ENCODE peak calls at places on chromosomes 12 and 14, in four cellular contexts. Q, B, Z and X are unnamed samples.

GRCh38 chr12:10151621-10152020 is 20.3 kb downstream of the OLR1 start:
- DNase-seq in Q (no peak), B (no peak), Z (no peak), X (no peak)

GRCh38 chr12:94699796-94700195 is 49.4 kb upstream of the TMCC3 start:
- DNase-seq in Q (no peak), B (no peak), Z (no peak), X (no peak)

GRCh38 chr14:105709281-105710118 is 183.1 kb downstream of the TMEM121 start:
- DNase-seq in Q (no peak), B (no peak), Z (no peak), X (peak; percentile 85)

GRCh38 chr14:81401420-81402122 is 1.4 kb upstream of the STON2 start:
- DNase-seq in Q (peak; percentile 63), B (peak; percentile 91), Z (no peak), X (peak; percentile 80)

GRCh38 chr12:57754411-57755193 is at the start of gene MARCHF9:
- DNase-seq in Q (no peak), B (no peak), Z (peak; percentile 88), X (peak; percentile 83)

GRCh38 chr12:132620113-132620892 is 1.7 kb downstream of the P2RX2 start:
- DNase-seq in Q (no peak), B (no peak), Z (no peak), X (peak; percentile 80)

GRCh38 chr14:92460916-92461579 is 52.5 kb upstream of the RIN3 start:
- DNase-seq in Q (peak; percentile 69), B (peak; percentile 47), Z (peak; percentile 56), X (peak; percentile 63)

GRCh38 chr12:52316701-52317100 is 4.5 kb downstream of the KRT83 start:
- DNase-seq in Q (no peak), B (no peak), Z (no peak), X (peak; percentile 68)

GRCh38 chr12:52925717-52926595 is 21.1 kb upstream of the KRT8 start:
- DNase-seq in Q (no peak), B (no peak), Z (peak; percentile 66), X (peak; percentile 65)

GRCh38 chr14:100783630-100784321 is 42.1 kb upstream of the MEG3 start:
- DNase-seq in Q (no peak), B (no peak), Z (peak; percentile 23), X (no peak)

GRCh38 chr12:113214938-113215400 is 6.3 kb upstream of the TPCN1 start:
- DNase-seq in Q (peak; percentile 92), B (peak; percentile 98), Z (peak; percentile 71), X (peak; percentile 96)

GRCh38 chr14:71645656-71646055 is 286.6 kb upstream of the RGS6 start:
- DNase-seq in Q (no peak), B (peak; percentile 88), Z (no peak), X (peak; percentile 67)

GRCh38 chr12:80901661-80902060 is 36.1 kb downstream of the LIN7A start:
- DNase-seq in Q (no peak), B (no peak), Z (no peak), X (no peak)

GRCh38 chr12:132389066-132389465 is 59.7 kb upstream of the GALNT9 start:
- DNase-seq in Q (no peak), B (no peak), Z (no peak), X (no peak)

GRCh38 chr12:85138833-85139232 is 102.7 kb downstream of the LRRIQ1 start:
- DNase-seq in Q (no peak), B (no peak), Z (no peak), X (no peak)

GRCh38 chr14:53295985-53296582 is 143.0 kb upstream of the DDHD1 start:
- DNase-seq in Q (no peak), B (no peak), Z (no peak), X (no peak)

GRCh38 chr12:122064034-122064777 is 14.3 kb upstream of the MLXIP start:
- DNase-seq in Q (peak; percentile 91), B (peak; percentile 88), Z (peak; percentile 88), X (peak; percentile 91)

GRCh38 chr14:77151918-77152588 is 10.5 kb upstream of the ZDHHC22 start:
- DNase-seq in Q (no peak), B (no peak), Z (no peak), X (peak; percentile 92)

GRCh38 chr12:13187399-13187798 is 9.1 kb upstream of the EMP1 start:
- DNase-seq in Q (no peak), B (no peak), Z (no peak), X (peak; percentile 90)

GRCh38 chr12:105992849-105993740 is 145.7 kb downstream of the NUAK1 start:
- DNase-seq in Q (no peak), B (no peak), Z (no peak), X (no peak)

GRCh38 chr14:98952595-98953325 is 319.2 kb downstream of the BCL11B start:
- DNase-seq in Q (no peak), B (no peak), Z (no peak), X (peak; percentile 89)

GRCh38 chr12:65666876-65667275 is 157.4 kb upstream of the HMGA2 start:
- DNase-seq in Q (no peak), B (no peak), Z (no peak), X (no peak)

GRCh38 chr14:55245657-55246268 is 25.5 kb upstream of the FBXO34 start:
- DNase-seq in Q (no peak), B (no peak), Z (no peak), X (peak; percentile 77)

GRCh38 chr14:69358966-69359365 is 39.1 kb downstream of the ERH start:
- DNase-seq in Q (no peak), B (no peak), Z (no peak), X (peak; percentile 68)

GRCh38 chr12:11882301-11883019 is 188.3 kb upstream of the BCL2L14 start:
- DNase-seq in Q (no peak), B (no peak), Z (no peak), X (no peak)

GRCh38 chr14:21136024-21136423 is 19.8 kb downstream of the OR5AU1 start:
- DNase-seq in Q (no peak), B (no peak), Z (no peak), X (peak; percentile 31)

GRCh38 chr12:5094550-5094949 is 50.9 kb downstream of the KCNA5 start:
- DNase-seq in Q (no peak), B (peak; percentile 28), Z (no peak), X (no peak)

GRCh38 chr14:73059326-73059725 is 992 bp downstream of the RBM25 start:
- DNase-seq in Q (no peak), B (no peak), Z (no peak), X (peak; percentile 79)

GRCh38 chr12:10720974-10721565 is 2.1 kb downstream of the YBX3 start:
- DNase-seq in Q (no peak), B (no peak), Z (no peak), X (peak; percentile 55)

GRCh38 chr12:91778091-91778819 is 367.4 kb downstream of the BTG1 start:
- DNase-seq in Q (no peak), B (no peak), Z (no peak), X (peak; percentile 62)

GRCh38 chr14:54669759-54670630 is 103.1 kb downstream of the SAMD4A start:
- DNase-seq in Q (no peak), B (no peak), Z (no peak), X (peak; percentile 61)

GRCh38 chr12:127991408-127991940 is 275.5 kb upstream of the TMEM132C start:
- DNase-seq in Q (no peak), B (no peak), Z (no peak), X (no peak)

GRCh38 chr12:14259481-14260010 is 105.9 kb upstream of the ATF7IP start:
- DNase-seq in Q (no peak), B (no peak), Z (no peak), X (no peak)
- H3K4me3 ChIP-seq in Q (no peak overlapping the region), B (no peak overlapping the region), Z (no peak overlapping the region), X (no peak overlapping the region)

GRCh38 chr12:75977952-75978671 is 53.5 kb downstream of the PHLDA1 start:
- DNase-seq in Q (peak; percentile 100), B (peak; percentile 99), Z (peak; percentile 78), X (peak; percentile 74)
- H3K4me3 ChIP-seq in Q (no peak overlapping the region), B (no peak overlapping the region), Z (no peak overlapping the region), X (no peak overlapping the region)

GRCh38 chr12:123396543-123396942 is 12.6 kb downstream of the KMT5A start:
- DNase-seq in Q (no peak), B (no peak), Z (no peak), X (no peak)

GRCh38 chr12:123397400-123397799 is 13.5 kb downstream of the KMT5A start:
- DNase-seq in Q (no peak), B (no peak), Z (no peak), X (peak; percentile 84)

GRCh38 chr12:123398918-123399617 is 15.1 kb downstream of the KMT5A start:
- DNase-seq in Q (no peak), B (no peak), Z (no peak), X (no peak)

GRCh38 chr12:123396954-123397353 is 13.0 kb downstream of the KMT5A start:
- DNase-seq in Q (no peak), B (no peak), Z (no peak), X (no peak)

GRCh38 chr12:123398177-123398916 is 14.4 kb downstream of the KMT5A start:
- DNase-seq in Q (peak; percentile 51), B (peak; percentile 55), Z (no peak), X (peak; percentile 99)
- H3K4me3 ChIP-seq in Q (no peak overlapping the region), B (no peak overlapping the region), Z (no peak overlapping the region), X (peak overlapping the region; percentile 11)

GRCh38 chr12:34595749-34596733 is 573.7 kb downstream of the ALG10 start:
- DNase-seq in Q (no peak), B (no peak), Z (no peak), X (no peak)
- H3K4me3 ChIP-seq in Q (no peak overlapping the region), B (no peak overlapping the region), Z (no peak overlapping the region), X (no peak overlapping the region)

DNA sequence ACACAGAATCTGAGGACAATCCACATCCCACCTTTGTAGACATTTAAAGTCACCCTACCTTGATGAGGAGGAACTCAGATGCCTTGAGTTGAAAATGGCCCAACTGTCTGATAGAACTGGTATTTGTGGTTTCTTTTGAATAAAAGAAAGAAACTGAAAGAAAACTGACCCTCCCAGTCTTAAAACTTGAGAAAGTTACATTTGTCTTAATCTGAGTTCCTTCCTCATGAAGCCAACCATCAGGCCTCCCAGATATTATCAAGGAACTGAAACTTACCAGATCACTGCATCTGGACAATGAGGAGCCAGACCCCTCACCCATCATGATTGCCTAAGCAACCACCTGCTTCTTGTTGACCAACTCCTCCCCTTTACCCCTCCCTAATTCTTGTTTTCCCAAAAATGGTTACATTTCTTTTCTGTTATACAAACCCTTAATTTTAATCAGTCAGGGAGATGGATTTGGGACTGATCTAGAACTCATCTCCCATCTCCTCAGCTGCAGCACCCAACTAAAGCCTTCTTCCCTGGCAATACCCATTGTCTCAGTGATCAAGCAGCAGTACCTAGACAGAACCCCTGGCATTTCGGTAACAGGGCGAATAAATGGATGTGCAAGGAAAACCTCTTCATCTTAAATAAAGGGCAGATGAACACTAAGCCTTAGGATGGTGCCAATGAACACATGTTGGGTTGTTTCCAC is 72.0 kb upstream of the RESF1 start:
- DNase-seq in Q (no peak), B (no peak), Z (no peak), X (no peak)
- H3K4me3 ChIP-seq in Q (no peak overlapping the region), B (no peak overlapping the region), Z (no peak overlapping the region), X (no peak overlapping the region)

GRCh38 chr12:104275689-104276088 is 27.9 kb upstream of the EID3 start:
- DNase-seq in Q (no peak), B (no peak), Z (no peak), X (no peak)

GRCh38 chr12:104273503-104273902 is 30.0 kb upstream of the EID3 start:
- DNase-seq in Q (no peak), B (no peak), Z (no peak), X (no peak)

GRCh38 chr12:104279164-104279563 is 24.4 kb upstream of the EID3 start:
- DNase-seq in Q (no peak), B (no peak), Z (no peak), X (no peak)

GRCh38 chr12:104274811-104275210 is 28.7 kb upstream of the EID3 start:
- DNase-seq in Q (no peak), B (no peak), Z (no peak), X (no peak)

GRCh38 chr12:104276192-104277131 is 27.1 kb upstream of the EID3 start:
- DNase-seq in Q (no peak), B (no peak), Z (peak; percentile 55), X (no peak)
- H3K4me3 ChIP-seq in Q (no peak overlapping the region), B (no peak overlapping the region), Z (no peak overlapping the region), X (peak overlapping the region; percentile 10)